ENCODE peak calls at places on chromosomes 4 and X, in eight cellular contexts. I is H9, K is stomach, J is breast epithelium, B is hepatocyte, D is body of pancreas, Q is endothelial cell of umbilical vein, S is IMR-90. V is an unnamed sample. For H3K4me1, the result is how much of the 10 kb centered on the place peaks cover.

GRCh38 chr4:46946914-46947313 is 37.9 kb upstream of the COX7B2 start:
- DNase-seq in D (no peak), B (no peak), Q (peak), S (peak), K (no peak), I (no peak), J (no peak), V (no peak)

GRCh38 chr4:42519803-42520417 is 122.6 kb downstream of the SHISA3 start:
- DNase-seq in Q (peak), D (peak), I (no peak), S (peak), J (no peak), B (peak), K (peak), V (no peak)

GRCh38 chr4:74501579-74501978 is 56.6 kb downstream of the AREG start:
- DNase-seq in J (no peak), I (no peak), D (no peak), Q (peak), K (no peak), B (no peak), S (peak), V (no peak)

GRCh38 chr4:102143433-102143832 is 201.8 kb downstream of the SLC39A8 start:
- DNase-seq in D (no peak), Q (peak), S (no peak), J (no peak), K (no peak), B (no peak), I (no peak), V (no peak)

GRCh38 chr4:72489267-72489666 is 79.8 kb downstream of the ADAMTS3 start:
- DNase-seq in S (peak), Q (no peak), J (no peak), I (no peak), D (no peak), K (no peak), B (no peak), V (no peak)

GRCh38 chr4:77433102-77433733 is 172.4 kb upstream of the CXCL13 start:
- DNase-seq in I (peak), K (no peak), B (peak), S (peak), D (peak), J (no peak), Q (peak), V (no peak)

GRCh38 chrX:129347291-129347690 is 176.0 kb downstream of the SMARCA1 start:
- DNase-seq in S (no peak), D (no peak), I (peak), K (no peak), B (no peak), Q (no peak), J (no peak), V (no peak)

GRCh38 chr4:47839259-47839658 is 1.4 kb upstream of the CORIN start:
- DNase-seq in Q (no peak), J (no peak), K (no peak), D (no peak), S (peak), B (peak), I (no peak), V (peak)

GRCh38 chr4:81030061-81030616 is 369 bp upstream of the BMP3 start:
- DNase-seq in S (no peak), B (no peak), Q (no peak), I (peak), J (no peak), K (no peak), D (no peak), V (no peak)

GRCh38 chr4:34158883-34159282 is 2085.4 kb downstream of the ARAP2 start:
- DNase-seq in K (no peak), J (no peak), S (peak), I (no peak), B (no peak), D (no peak), Q (no peak), V (no peak)

GRCh38 chrX:362937-363620 is 23.6 kb downstream of the PPP2R3B start:
- DNase-seq in D (no peak), S (no peak), Q (no peak), K (no peak), J (no peak), B (no peak), I (no peak), V (no peak)

GRCh38 chrX:68942797-68943196 is 114.0 kb downstream of the EFNB1 start:
- DNase-seq in Q (no peak), I (no peak), B (no peak), D (no peak), S (no peak), J (no peak), K (no peak), V (no peak)

GRCh38 chr4:142566243-142566642 is 279.9 kb downstream of the INPP4B start:
- DNase-seq in S (no peak), Q (no peak), J (no peak), D (no peak), B (no peak), K (no peak), I (no peak), V (no peak)

GRCh38 chr4:142567620-142568451 is 278.3 kb downstream of the INPP4B start:
- DNase-seq in J (no peak), K (peak), D (peak), B (peak), Q (no peak), I (no peak), S (peak), V (no peak)

GRCh38 chr4:142566780-142567179 is 279.3 kb downstream of the INPP4B start:
- DNase-seq in B (no peak), D (no peak), Q (no peak), J (no peak), S (no peak), K (no peak), I (no peak), V (no peak)

GRCh38 chr4:142565771-142566170 is 280.3 kb downstream of the INPP4B start:
- DNase-seq in I (no peak), K (no peak), S (no peak), J (no peak), B (no peak), Q (no peak), D (no peak), V (no peak)

GRCh38 chr4:142567199-142567598 is 278.9 kb downstream of the INPP4B start:
- DNase-seq in B (peak), S (no peak), K (no peak), J (no peak), Q (no peak), D (peak), I (peak), V (no peak)
- H3K27ac ChIP-seq in B (peak), S (no peak), K (peak), J (peak), Q (no peak), D (peak), I (no peak), V (no peak)

GRCh38 chrX:100685284-100685996 is 41.4 kb downstream of the SRPX2 start:
- DNase-seq in Q (peak), K (peak), J (peak), S (peak), D (peak), I (peak), B (peak), V (no peak)

GRCh38 chrX:100681581-100681980 is 37.6 kb downstream of the SRPX2 start:
- DNase-seq in I (no peak), B (no peak), J (no peak), D (no peak), Q (no peak), S (no peak), K (no peak), V (no peak)

GRCh38 chrX:100682939-100683338 is 38.9 kb downstream of the SRPX2 start:
- DNase-seq in S (no peak), Q (no peak), D (no peak), B (no peak), J (no peak), K (no peak), I (no peak), V (no peak)

GRCh38 chrX:100677616-100678181 is 33.7 kb downstream of the SRPX2 start:
- DNase-seq in S (peak), B (no peak), D (no peak), J (no peak), Q (no peak), K (no peak), I (no peak), V (no peak)

GRCh38 chrX:100680756-100681155 is 36.8 kb downstream of the SRPX2 start:
- DNase-seq in S (no peak), B (no peak), K (no peak), Q (no peak), D (no peak), I (no peak), J (no peak), V (no peak)
- H3K4me1 ChIP-seq in S (under half), B (under half), K (under half), Q (under half), D (under half), I (under half), J (under half), V (under half)

GRCh38 chr4:48905363-48906015 is 1.1 kb downstream of the OCIAD2 start:
- DNase-seq in K (peak), J (no peak), B (peak), S (peak), Q (peak), I (no peak), D (peak), V (no peak)
- H3K27ac ChIP-seq in K (peak), J (no peak), B (peak), S (no peak), Q (peak), I (no peak), D (no peak), V (no peak)

DNA sequence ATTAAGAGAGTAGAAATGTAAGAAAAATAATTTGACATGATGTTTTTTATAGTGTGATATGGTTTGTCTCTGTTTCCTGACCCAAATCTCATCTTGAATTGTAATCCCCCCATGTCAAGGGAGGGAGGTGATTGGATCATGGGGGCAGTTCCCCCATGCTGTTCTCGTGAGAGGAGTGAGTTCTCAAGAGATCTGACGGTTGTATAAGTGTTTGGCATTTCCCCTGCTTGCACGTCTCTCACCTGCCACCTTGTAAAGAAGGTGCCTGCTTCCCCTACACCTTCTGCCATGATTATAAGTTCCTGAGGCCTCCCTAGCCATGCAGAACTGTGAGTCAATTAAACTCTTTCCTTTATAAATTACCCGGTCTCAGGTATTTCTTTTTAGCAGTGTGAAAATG is 34.8 kb upstream of the EXOC1L start:
- DNase-seq in J (no peak), K (no peak), S (no peak), D (no peak), Q (no peak), I (no peak), B (no peak), V (no peak)
- H3K4me1 ChIP-seq in J (under half), K (under half), S (under half), D (under half), Q (under half), I (under half), B (under half), V (under half)

DNA sequence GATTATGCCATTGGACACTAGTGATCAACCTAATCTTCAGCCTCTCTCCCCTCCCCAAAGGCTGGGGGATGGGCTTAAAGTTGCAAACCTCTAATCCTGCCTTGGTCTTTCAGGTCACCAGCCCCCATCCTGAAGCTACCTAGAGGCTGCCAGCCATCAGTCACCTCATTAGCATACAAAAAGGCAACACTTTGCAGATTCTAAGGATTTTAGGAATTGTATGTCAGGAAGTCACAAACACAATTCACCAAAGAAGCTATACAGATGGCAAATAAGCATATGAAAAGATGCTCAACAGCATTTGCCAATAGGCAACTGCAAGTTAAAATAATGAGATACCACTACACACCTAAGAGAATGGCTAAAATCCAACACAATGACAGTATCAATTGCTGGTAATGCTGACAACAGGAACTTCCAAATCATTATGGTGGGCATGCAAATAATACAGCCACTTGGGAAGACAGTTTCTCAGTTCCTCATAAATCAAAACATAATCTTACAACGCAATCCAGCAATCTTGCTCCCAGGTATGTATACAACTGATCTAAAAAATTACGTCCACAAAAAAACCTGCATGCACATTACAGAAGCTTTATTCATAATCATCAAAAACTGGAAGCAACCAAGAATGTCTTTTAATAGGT is 9.0 kb upstream of the PIM2 start:
- DNase-seq in I (peak), S (no peak), B (no peak), J (no peak), Q (no peak), D (no peak), K (no peak), V (no peak)
- H3K27ac ChIP-seq in I (peak), S (no peak), B (no peak), J (no peak), Q (no peak), D (no peak), K (no peak), V (no peak)

DNA sequence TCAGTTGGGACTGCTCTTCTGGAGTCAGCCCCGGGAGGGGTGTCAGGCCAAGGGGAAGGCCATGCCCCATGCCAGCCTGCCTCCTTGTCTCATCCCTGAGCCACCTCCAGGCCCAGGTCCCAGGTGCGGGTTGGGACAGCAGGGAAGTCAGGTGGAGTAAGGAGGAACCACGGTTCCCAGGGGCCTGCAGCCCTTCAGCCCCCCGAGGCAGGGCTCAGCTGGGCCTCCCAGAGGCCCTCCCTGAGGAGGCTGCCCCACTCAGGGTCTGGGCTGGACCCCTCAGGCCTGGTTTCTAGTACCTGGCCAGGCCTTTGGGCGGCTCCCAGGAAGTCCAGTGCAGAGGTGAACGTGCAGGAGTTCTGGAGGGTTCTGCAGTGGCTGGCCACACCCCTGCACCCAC is 23.4 kb upstream of the FGFR3 start:
- DNase-seq in J (no peak), D (no peak), K (no peak), B (no peak), I (no peak), Q (no peak), S (no peak), V (no peak)
- H3K4me1 ChIP-seq in J (under half), D (half or more), K (under half), B (half or more), I (under half), Q (under half), S (under half), V (under half)

GRCh38 chr4:39544580-39545315 is 17.5 kb upstream of the UGDH start:
- DNase-seq in B (no peak), S (peak), J (no peak), I (no peak), D (no peak), Q (no peak), K (no peak), V (no peak)
- H3K27ac ChIP-seq in B (peak), S (peak), J (no peak), I (no peak), D (peak), Q (no peak), K (peak), V (no peak)

GRCh38 chrX:40083979-40084359 is 13.8 kb downstream of the BCOR start:
- DNase-seq in J (no peak), D (no peak), B (no peak), Q (no peak), K (no peak), I (no peak), S (no peak), V (no peak)

GRCh38 chrX:40086569-40087335 is 11.0 kb downstream of the BCOR start:
- DNase-seq in S (peak), D (peak), Q (no peak), K (no peak), I (peak), J (no peak), B (peak), V (no peak)

GRCh38 chrX:40085086-40085551 is 12.6 kb downstream of the BCOR start:
- DNase-seq in K (no peak), B (peak), I (peak), S (peak), D (peak), Q (peak), J (no peak), V (peak)

GRCh38 chrX:40084471-40084870 is 13.3 kb downstream of the BCOR start:
- DNase-seq in K (no peak), I (peak), Q (no peak), B (no peak), S (no peak), D (no peak), J (no peak), V (no peak)

GRCh38 chrX:40085714-40086113 is 12.0 kb downstream of the BCOR start:
- DNase-seq in K (no peak), B (no peak), Q (no peak), I (peak), J (no peak), S (no peak), D (peak), V (no peak)
- H3K4me1 ChIP-seq in K (under half), B (half or more), Q (under half), I (under half), J (under half), S (under half), D (half or more), V (under half)

GRCh38 chrX:24203072-24203808 is 53.7 kb downstream of the ZFX start:
- DNase-seq in K (no peak), I (no peak), S (no peak), D (peak), B (no peak), J (no peak), Q (no peak), V (no peak)

GRCh38 chrX:24204958-24205357 is 55.4 kb downstream of the ZFX start:
- DNase-seq in I (no peak), D (no peak), J (no peak), B (no peak), K (no peak), S (no peak), Q (no peak), V (no peak)

GRCh38 chrX:24202465-24203031 is 53.0 kb downstream of the ZFX start:
- DNase-seq in I (no peak), J (no peak), S (no peak), K (no peak), Q (no peak), D (no peak), B (no peak), V (no peak)

GRCh38 chrX:24201216-24201615 is 51.7 kb downstream of the ZFX start:
- DNase-seq in B (no peak), I (no peak), S (no peak), J (no peak), D (no peak), K (no peak), Q (no peak), V (no peak)

DNA sequence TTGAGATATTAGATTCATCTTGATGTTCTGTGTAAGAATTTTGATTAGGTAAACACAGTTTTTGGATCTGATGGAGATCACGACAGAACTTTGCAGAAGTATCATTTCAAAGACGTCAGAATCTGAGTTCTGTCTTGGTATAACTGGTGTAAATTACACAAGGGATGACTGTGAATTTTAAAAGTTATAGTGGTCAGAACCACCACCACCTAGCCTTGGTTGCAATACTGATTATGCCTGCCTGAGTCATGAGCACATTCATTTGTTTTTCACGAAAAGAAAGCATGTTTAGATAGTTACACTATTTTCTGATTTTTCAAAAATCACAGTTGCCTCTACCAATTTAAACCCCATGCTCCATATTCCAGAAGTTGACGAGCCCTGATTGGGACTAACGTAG is 54.8 kb downstream of the ZFX start:
- DNase-seq in J (no peak), Q (no peak), B (no peak), S (peak), D (no peak), K (no peak), I (no peak), V (no peak)
- H3K27ac ChIP-seq in J (no peak), Q (no peak), B (no peak), S (no peak), D (no peak), K (no peak), I (no peak), V (no peak)